ENCODE peak calls at places on chromosomes 7 and 10, in ten cellular contexts. N is heart right ventricle, Y is sigmoid colon, C is astrocyte of the spinal cord, Z is right atrium auricular region, Q is fibroblast of pulmonary artery, T is AG10803, W is brain microvascular endothelial cell, K is cardiac fibroblast, B is mucosa of descending colon. E is an unnamed sample.

GRCh38 chr7:158975526-158976467 is 119.4 kb downstream of the DYNC2I1 start:
- DNase-seq in N (no peak), Y (no peak), C (no peak), Z (no peak), Q (no peak), T (no peak), W (no peak), K (no peak), B (peak), E (no peak)

GRCh38 chr10:94016727-94017714 is 23.3 kb downstream of the PLCE1 start:
- DNase-seq in N (peak), Y (no peak), C (peak), Z (no peak), Q (no peak), T (peak), W (peak), K (peak), B (no peak), E (no peak)

GRCh38 chr7:124201768-124202349 is 169.0 kb upstream of the TMEM229A start:
- DNase-seq in N (no peak), Y (no peak), C (peak), Z (no peak), Q (peak), T (no peak), W (peak), K (no peak), B (no peak), E (peak)

GRCh38 chr7:90178592-90179279 is 24.5 kb downstream of the STEAP1 start:
- DNase-seq in N (no peak), Y (no peak), C (peak), Z (no peak), Q (peak), T (peak), W (peak), K (peak), B (no peak), E (peak)

GRCh38 chr10:71269301-71270288 is 49.5 kb upstream of the SLC29A3 start:
- DNase-seq in N (peak), Y (no peak), C (no peak), Z (no peak), Q (peak), T (peak), W (no peak), K (peak), B (no peak), E (no peak)

GRCh38 chr10:97427571-97428179 is 1.7 kb downstream of the PGAM1 start:
- DNase-seq in N (no peak), Y (no peak), C (peak), Z (no peak), Q (no peak), T (peak), W (no peak), K (peak), B (peak), E (peak)

GRCh38 chr7:66016131-66016461 is 34.1 kb upstream of the GUSB start:
- DNase-seq in N (no peak), Y (no peak), C (peak), Z (no peak), Q (peak), T (peak), W (no peak), K (peak), B (peak), E (peak)

GRCh38 chr7:156157409-156158012 is 345.2 kb upstream of the SHH start:
- DNase-seq in N (no peak), Y (no peak), C (no peak), Z (peak), Q (no peak), T (no peak), W (no peak), K (no peak), B (no peak), E (no peak)

GRCh38 chr7:73605601-73606220 is 18.6 kb downstream of the MLXIPL start:
- DNase-seq in N (no peak), Y (no peak), C (no peak), Z (no peak), Q (no peak), T (no peak), W (no peak), K (no peak), B (no peak), E (no peak)

GRCh38 chr10:35765039-35765662 is 123.1 kb upstream of the FZD8 start:
- DNase-seq in N (peak), Y (no peak), C (no peak), Z (no peak), Q (no peak), T (no peak), W (peak), K (no peak), B (peak), E (no peak)

GRCh38 chr7:3649678-3650445 is 348.8 kb downstream of the SDK1 start:
- DNase-seq in N (no peak), Y (no peak), C (peak), Z (no peak), Q (peak), T (no peak), W (no peak), K (peak), B (no peak), E (peak)

GRCh38 chr7:128425851-128426250 is 16.1 kb upstream of the IMPDH1 start:
- DNase-seq in N (peak), Y (peak), C (peak), Z (peak), Q (peak), T (peak), W (peak), K (peak), B (peak), E (peak)

GRCh38 chr7:142685877-142686508 is 63.3 kb upstream of the PRSS1 start:
- DNase-seq in N (no peak), Y (no peak), C (no peak), Z (no peak), Q (no peak), T (no peak), W (no peak), K (no peak), B (no peak), E (no peak)

GRCh38 chr7:75639071-75639892 is 99.5 kb downstream of the HIP1 start:
- DNase-seq in N (peak), Y (peak), C (peak), Z (no peak), Q (peak), T (peak), W (no peak), K (peak), B (peak), E (peak)

GRCh38 chr10:13099666-13100348 is at the start of gene OPTN:
- DNase-seq in N (peak), Y (peak), C (peak), Z (peak), Q (peak), T (peak), W (peak), K (peak), B (peak), E (peak)

GRCh38 chr10:21270976-21271375 is 254.5 kb downstream of the SKIDA1 start:
- DNase-seq in N (no peak), Y (no peak), C (no peak), Z (no peak), Q (no peak), T (no peak), W (no peak), K (no peak), B (no peak), E (no peak)

GRCh38 chr10:116538461-116538860 is 7.3 kb upstream of the PNLIP start:
- DNase-seq in N (no peak), Y (no peak), C (peak), Z (no peak), Q (no peak), T (no peak), W (peak), K (peak), B (no peak), E (peak)

GRCh38 chr7:13903997-13904396 is 85.5 kb downstream of the ETV1 start:
- DNase-seq in N (no peak), Y (no peak), C (no peak), Z (no peak), Q (peak), T (peak), W (no peak), K (peak), B (no peak), E (peak)

GRCh38 chr7:104943502-104944343 is 70.3 kb upstream of the KMT2E start:
- DNase-seq in N (peak), Y (peak), C (peak), Z (peak), Q (peak), T (no peak), W (peak), K (peak), B (peak), E (peak)

GRCh38 chr10:10831085-10831484 is 186.6 kb upstream of the CELF2 start:
- DNase-seq in N (no peak), Y (peak), C (peak), Z (peak), Q (peak), T (peak), W (peak), K (peak), B (no peak), E (peak)

GRCh38 chr7:114650491-114650890 is 235.9 kb downstream of the FOXP2 start:
- DNase-seq in N (no peak), Y (no peak), C (no peak), Z (no peak), Q (no peak), T (no peak), W (no peak), K (no peak), B (no peak), E (no peak)

GRCh38 chr10:124296121-124296812 is 122.5 kb downstream of the OAT start:
- DNase-seq in N (no peak), Y (peak), C (peak), Z (no peak), Q (no peak), T (peak), W (no peak), K (no peak), B (no peak), E (no peak)

GRCh38 chr7:45092931-45093235 is 4.1 kb upstream of the NACAD start:
- DNase-seq in N (no peak), Y (no peak), C (no peak), Z (no peak), Q (no peak), T (no peak), W (no peak), K (no peak), B (no peak), E (no peak)

GRCh38 chr7:37494940-37495339 is 46.3 kb upstream of the ELMO1 start:
- DNase-seq in N (no peak), Y (no peak), C (no peak), Z (no peak), Q (no peak), T (no peak), W (no peak), K (no peak), B (no peak), E (no peak)

GRCh38 chr7:97118306-97118917 is 914 bp downstream of the SDHAF3 start:
- DNase-seq in N (no peak), Y (no peak), C (no peak), Z (no peak), Q (peak), T (no peak), W (no peak), K (peak), B (peak), E (peak)

GRCh38 chr7:2687338-2687869 is 598 bp upstream of the AMZ1 start:
- DNase-seq in N (no peak), Y (no peak), C (no peak), Z (no peak), Q (peak), T (peak), W (peak), K (peak), B (no peak), E (no peak)

GRCh38 chr7:90701021-90701420 is 104.9 kb downstream of the CDK14 start:
- DNase-seq in N (no peak), Y (no peak), C (no peak), Z (no peak), Q (no peak), T (no peak), W (no peak), K (peak), B (no peak), E (no peak)

GRCh38 chr7:123615344-123615743 is 13.7 kb downstream of the ASB15 start:
- DNase-seq in N (no peak), Y (no peak), C (peak), Z (no peak), Q (peak), T (peak), W (peak), K (peak), B (no peak), E (no peak)

GRCh38 chr7:4683043-4683883 is 1.2 kb downstream of the FOXK1 start:
- DNase-seq in N (peak), Y (peak), C (no peak), Z (no peak), Q (no peak), T (no peak), W (no peak), K (no peak), B (peak), E (peak)

GRCh38 chr10:69558559-69558958 is 14.7 kb downstream of the NEUROG3 start:
- DNase-seq in N (no peak), Y (no peak), C (no peak), Z (no peak), Q (no peak), T (no peak), W (no peak), K (no peak), B (no peak), E (no peak)

GRCh38 chr10:61931620-61932332 is 30.3 kb downstream of the ARID5B start:
- DNase-seq in N (no peak), Y (no peak), C (no peak), Z (no peak), Q (no peak), T (no peak), W (no peak), K (peak), B (no peak), E (peak)

GRCh38 chr7:120052884-120053382 is 220.0 kb upstream of the KCND2 start:
- DNase-seq in N (no peak), Y (peak), C (peak), Z (peak), Q (peak), T (peak), W (peak), K (peak), B (no peak), E (peak)

GRCh38 chr10:102400061-102400460 is 4.6 kb downstream of the NFKB2 start:
- DNase-seq in N (no peak), Y (no peak), C (no peak), Z (no peak), Q (no peak), T (no peak), W (no peak), K (no peak), B (no peak), E (no peak)

GRCh38 chr10:109429956-109430760 is 493.2 kb downstream of the XPNPEP1 start:
- DNase-seq in N (no peak), Y (no peak), C (peak), Z (no peak), Q (peak), T (peak), W (no peak), K (peak), B (no peak), E (peak)

GRCh38 chr10:78407009-78407711 is 373.5 kb downstream of the RPS24 start:
- DNase-seq in N (peak), Y (peak), C (peak), Z (peak), Q (peak), T (peak), W (peak), K (peak), B (peak), E (peak)

GRCh38 chr10:24201503-24202180 is 7.3 kb upstream of the KIAA1217 start:
- DNase-seq in N (no peak), Y (no peak), C (no peak), Z (no peak), Q (no peak), T (no peak), W (no peak), K (no peak), B (no peak), E (no peak)

GRCh38 chr10:71379118-71379781 is 17.5 kb upstream of the CDH23 start:
- DNase-seq in N (no peak), Y (no peak), C (no peak), Z (no peak), Q (no peak), T (no peak), W (no peak), K (no peak), B (no peak), E (no peak)

DNA sequence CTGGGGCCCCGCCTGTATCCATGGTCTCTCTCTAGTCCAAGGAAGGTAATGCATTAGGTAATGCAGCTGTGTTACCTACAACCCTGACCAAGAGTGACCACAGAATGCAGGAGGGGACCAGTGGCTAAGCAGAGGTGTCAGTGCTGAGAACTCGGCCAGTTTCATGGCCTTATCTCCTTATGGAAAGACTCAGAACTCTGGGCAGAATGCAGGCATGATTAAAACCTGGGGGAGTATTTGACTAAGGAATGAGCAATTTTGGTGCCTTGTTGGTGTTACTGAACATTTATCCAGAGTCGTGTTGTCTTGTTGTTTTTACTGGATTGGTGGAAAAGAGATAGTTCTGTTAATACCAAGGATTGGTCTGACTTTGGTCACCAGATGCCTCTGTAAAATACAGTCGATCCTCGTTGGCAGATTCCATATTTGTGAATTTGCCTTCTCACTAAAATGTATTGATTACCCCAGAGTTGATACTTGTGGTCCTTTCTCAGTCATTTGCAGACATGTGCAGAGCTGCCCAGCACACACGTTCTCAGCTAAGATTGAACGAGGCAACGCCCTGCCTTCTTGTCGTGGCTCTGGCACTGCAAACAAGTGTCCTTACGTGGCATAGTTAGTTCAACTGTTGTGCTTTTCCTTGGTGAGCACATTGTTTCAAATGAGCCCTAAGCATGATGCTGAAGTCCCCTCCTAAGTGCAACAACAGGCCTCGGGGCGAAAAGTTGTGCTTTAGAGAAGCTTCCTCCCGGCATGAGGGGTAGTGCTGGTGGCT is 135.7 kb upstream of the BTBD16 start:
- DNase-seq in N (no peak), Y (no peak), C (no peak), Z (no peak), Q (no peak), T (no peak), W (no peak), K (no peak), B (no peak), E (no peak)
- H3K4me3 ChIP-seq in N (no peak), Y (no peak), C (no peak), Z (no peak), Q (no peak), T (no peak), W (no peak), K (no peak), B (no peak), E (no peak)

DNA sequence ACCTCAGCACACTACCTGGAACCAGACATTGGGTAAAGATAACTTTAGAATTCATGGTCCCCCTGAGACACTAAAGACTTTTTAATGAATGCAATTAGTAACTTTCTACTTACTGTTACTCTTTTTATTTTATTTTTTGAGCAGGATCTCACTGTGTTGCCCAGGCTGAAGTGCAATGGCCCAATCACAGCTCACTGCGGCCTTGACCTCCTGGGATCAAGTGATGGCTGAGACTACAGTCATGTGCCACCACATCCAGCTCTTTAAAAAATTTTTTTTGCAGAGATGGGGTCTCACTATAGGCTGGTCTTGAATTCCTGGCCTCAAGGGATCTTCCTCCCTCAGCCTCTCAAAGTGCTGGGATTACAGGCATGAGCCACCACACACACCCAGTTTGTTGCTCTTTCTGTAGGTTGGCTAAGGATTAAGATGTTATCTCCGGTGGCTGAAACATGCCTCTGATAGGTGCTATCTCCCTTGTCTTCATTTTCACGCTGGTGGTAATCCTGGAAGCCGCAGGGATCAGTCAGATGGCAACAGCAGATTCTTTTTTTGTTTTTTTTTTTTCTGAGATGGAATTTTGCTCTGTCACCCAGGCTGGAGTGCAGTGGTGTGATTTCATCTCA is 128.3 kb downstream of the TCF7L2 start:
- DNase-seq in N (no peak), Y (peak), C (no peak), Z (no peak), Q (no peak), T (no peak), W (no peak), K (no peak), B (no peak), E (no peak)
- TF ChIP-seq CTCF in N (no peak), Y (no peak), C (no peak), Z (no peak), Q (no peak), T (no peak), W (no peak), K (no peak), B (no peak), E (no peak)

DNA sequence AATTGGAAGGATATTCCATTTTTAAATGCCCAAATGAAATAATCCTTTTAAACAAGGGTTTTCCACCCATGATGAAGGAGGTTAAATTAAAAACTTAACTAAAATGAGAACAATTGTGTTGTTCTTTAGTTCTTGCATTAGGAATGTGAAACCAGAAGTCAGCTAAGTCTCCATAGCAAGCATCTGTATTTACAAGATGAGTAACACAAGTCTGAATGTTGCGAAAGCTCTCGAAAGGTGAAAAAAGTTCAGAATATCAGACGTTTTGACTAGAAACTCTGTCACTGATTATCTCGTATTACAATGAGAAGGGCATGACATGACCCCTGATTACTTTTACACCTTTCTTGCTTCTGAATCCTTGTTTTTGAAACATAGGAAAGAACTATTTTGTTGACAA is 149.6 kb downstream of the BICC1 start:
- DNase-seq in N (no peak), Y (no peak), C (peak), Z (no peak), Q (peak), T (peak), W (peak), K (peak), B (no peak), E (peak)
- H3K4me3 ChIP-seq in N (no peak), Y (no peak), C (no peak), Z (no peak), Q (no peak), T (no peak), W (no peak), K (no peak), B (no peak), E (no peak)

DNA sequence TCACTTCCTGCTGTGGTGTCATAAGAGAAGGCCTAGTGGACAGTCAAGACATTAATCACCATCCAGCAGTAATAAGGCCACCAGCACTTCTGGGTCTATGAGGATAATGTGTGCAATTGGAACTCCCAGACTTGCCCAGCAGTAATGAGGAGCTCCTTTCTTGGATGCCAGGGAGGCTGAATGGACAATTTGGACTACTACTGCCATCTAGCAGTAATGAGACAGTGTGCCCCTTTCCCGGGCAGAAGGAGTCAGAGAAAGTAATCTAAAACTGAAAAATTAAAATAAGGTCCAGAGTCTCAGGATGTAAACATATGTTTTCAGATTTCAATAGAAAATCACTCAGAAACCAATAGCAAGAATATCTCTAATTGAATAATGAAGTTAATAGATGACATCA is 400.4 kb downstream of the CDC14C start:
- DNase-seq in N (no peak), Y (no peak), C (no peak), Z (no peak), Q (peak), T (peak), W (no peak), K (no peak), B (no peak), E (peak)
- TF ChIP-seq CTCF in N (no peak), Y (no peak), C (no peak), Z (no peak), Q (no peak), T (peak), W (no peak), K (no peak), B (no peak), E (peak)

GRCh38 chr7:6526997-6527378 is 24.3 kb downstream of the GRID2IP start:
- DNase-seq in N (no peak), Y (no peak), C (no peak), Z (no peak), Q (no peak), T (no peak), W (no peak), K (no peak), B (no peak), E (no peak)
- H3K4me3 ChIP-seq in N (peak), Y (peak), C (peak), Z (peak), Q (no peak), T (no peak), W (peak), K (peak), B (no peak), E (no peak)

E was measured in epithelial cell of esophagus.